ENCODE peak calls at places on chromosomes 16 and 17, in eight cellular contexts. X, B, G, P, F, T, M and L are unnamed samples.

GRCh38 chr16:72985148-72985882 is 62.6 kb downstream of the ZFHX3 start:
- DNase-seq in B (no peak), G (no peak), X (no peak), P (no peak), M (no peak), T (peak), F (peak), L (no peak)

GRCh38 chr17:78426293-78426879 is 47.9 kb downstream of the PGS1 start:
- DNase-seq in B (no peak), P (no peak), G (no peak), X (no peak), T (no peak), M (no peak), F (no peak), L (no peak)

GRCh38 chr17:2782030-2782429 is 14.2 kb upstream of the RAP1GAP2 start:
- DNase-seq in X (peak), F (no peak), P (no peak), B (no peak), T (no peak), M (no peak), G (no peak), L (peak)

GRCh38 chr17:7838291-7839075 is 4.5 kb downstream of the KDM6B start:
- DNase-seq in F (peak), T (peak), P (peak), M (no peak), G (no peak), X (no peak), B (no peak), L (peak)

GRCh38 chr16:35173295-35173694 is 1713.9 kb downstream of the TP53TG3F start:
- DNase-seq in T (no peak), B (peak), M (no peak), F (no peak), P (no peak), X (no peak), G (no peak), L (no peak)

GRCh38 chr17:7843536-7844291 is 9.7 kb downstream of the KDM6B start:
- DNase-seq in P (peak), B (no peak), G (peak), T (peak), M (peak), F (peak), X (peak), L (peak)

GRCh38 chr16:48503779-48504178 is 106.2 kb downstream of the N4BP1 start:
- DNase-seq in X (no peak), G (no peak), P (peak), T (peak), B (no peak), F (peak), M (no peak), L (no peak)

GRCh38 chr16:49532243-49532870 is 158.8 kb downstream of the C16orf78 start:
- DNase-seq in X (no peak), T (no peak), M (no peak), P (peak), B (no peak), F (no peak), G (no peak), L (peak)

GRCh38 chr17:56975656-56976055 is 2.3 kb upstream of the SCPEP1 start:
- DNase-seq in P (no peak), M (no peak), T (no peak), X (no peak), B (no peak), F (no peak), G (no peak), L (no peak)

GRCh38 chr16:1723450-1724147 is 17.6 kb downstream of the MAPK8IP3 start:
- DNase-seq in F (no peak), B (no peak), G (no peak), T (peak), P (no peak), X (peak), M (no peak), L (peak)

GRCh38 chr16:50298591-50299507 is 32.5 kb downstream of the ADCY7 start:
- DNase-seq in T (no peak), M (no peak), X (no peak), B (no peak), G (no peak), F (peak), P (peak), L (peak)